ENCODE peak calls at places on chromosomes 11 and 22, in six cellular contexts. H is cardiac muscle cell, L is psoas muscle, P is mesothelial cell of epicardium, V is dorsolateral prefrontal cortex, N is foreskin keratinocyte. C is an unnamed sample.

GRCh38 chr11:3942956-3943497 is 87.6 kb downstream of the STIM1 start:
- DNase-seq in H (peak; percentile 68), L (no peak), P (no peak), V (no peak), N (no peak), C (no peak)

GRCh38 chr22:38135133-38135706 is 24.7 kb upstream of the BAIAP2L2 start:
- DNase-seq in H (peak; percentile 83), L (no peak), P (no peak), V (no peak), N (peak; percentile 77), C (no peak)

GRCh38 chr11:34905666-34906065 is 10.5 kb downstream of the APIP start:
- DNase-seq in H (no peak), L (no peak), P (no peak), V (no peak), N (no peak), C (no peak)

GRCh38 chr11:61797263-61797944 is 4.7 kb downstream of the FEN1 start:
- DNase-seq in H (peak; percentile 92), L (peak; percentile 66), P (no peak), V (no peak), N (no peak), C (peak; percentile 67)

GRCh38 chr11:101435406-101435805 is 148.4 kb downstream of the TRPC6 start:
- DNase-seq in H (no peak), L (no peak), P (no peak), V (no peak), N (no peak), C (no peak)

GRCh38 chr11:67502328-67502979 is 2.7 kb downstream of the PITPNM1 start:
- DNase-seq in H (no peak), L (no peak), P (no peak), V (no peak), N (no peak), C (no peak)

GRCh38 chr11:9089636-9090035 is 1.8 kb downstream of the SCUBE2 start:
- DNase-seq in H (no peak), L (no peak), P (no peak), V (no peak), N (no peak), C (no peak)

GRCh38 chr22:27474112-27474571 is 327.4 kb downstream of the MN1 start:
- DNase-seq in H (no peak), L (no peak), P (no peak), V (no peak), N (peak; percentile 93), C (no peak)

GRCh38 chr11:235180-235997 is 753 bp downstream of the SIRT3 start:
- DNase-seq in H (no peak), L (no peak), P (no peak), V (no peak), N (no peak), C (no peak)

GRCh38 chr11:34564807-34565241 is 51.2 kb upstream of the ELF5 start:
- DNase-seq in H (no peak), L (peak; percentile 34), P (no peak), V (no peak), N (no peak), C (no peak)

GRCh38 chr11:21142007-21142406 is 472.6 kb downstream of the NELL1 start:
- DNase-seq in H (no peak), L (no peak), P (no peak), V (no peak), N (peak; percentile 6), C (no peak)

GRCh38 chr22:47914481-47915097 is 1152.1 kb downstream of the TBC1D22A start:
- DNase-seq in H (no peak), L (no peak), P (no peak), V (no peak), N (no peak), C (no peak)

GRCh38 chr11:8613036-8613435 is 19.0 kb upstream of the STK33 start:
- DNase-seq in H (peak; percentile 12), L (no peak), P (no peak), V (no peak), N (no peak), C (no peak)

GRCh38 chr11:12824281-12825041 is 150.2 kb downstream of the TEAD1 start:
- DNase-seq in H (peak; percentile 45), L (no peak), P (no peak), V (no peak), N (no peak), C (no peak)

GRCh38 chr11:110989734-110990133 is 255.8 kb upstream of the POU2AF2 start:
- DNase-seq in H (peak; percentile 85), L (peak; percentile 17), P (no peak), V (no peak), N (no peak), C (no peak)

GRCh38 chr11:117197516-117198456 is 1.4 kb upstream of the TAGLN start:
- DNase-seq in H (peak; percentile 79), L (no peak), P (no peak), V (no peak), N (no peak), C (peak; percentile 31)

GRCh38 chr11:119445356-119445755 is 22.4 kb upstream of the THY1 start:
- DNase-seq in H (no peak), L (no peak), P (no peak), V (no peak), N (no peak), C (no peak)

GRCh38 chr11:93715797-93716396 is 25.4 kb downstream of the TAF1D start:
- DNase-seq in H (no peak), L (no peak), P (no peak), V (no peak), N (no peak), C (no peak)

GRCh38 chr11:134597452-134597851 is 185.4 kb upstream of the B3GAT1 start:
- DNase-seq in H (no peak), L (no peak), P (no peak), V (no peak), N (no peak), C (no peak)

GRCh38 chr11:134587345-134587744 is 175.3 kb upstream of the B3GAT1 start:
- DNase-seq in H (no peak), L (no peak), P (no peak), V (no peak), N (no peak), C (no peak)

GRCh38 chr11:134596404-134596803 is 184.4 kb upstream of the B3GAT1 start:
- DNase-seq in H (no peak), L (no peak), P (no peak), V (no peak), N (no peak), C (no peak)

GRCh38 chr11:134589155-134589554 is 177.1 kb upstream of the B3GAT1 start:
- DNase-seq in H (no peak), L (no peak), P (no peak), V (no peak), N (no peak), C (no peak)

DNA sequence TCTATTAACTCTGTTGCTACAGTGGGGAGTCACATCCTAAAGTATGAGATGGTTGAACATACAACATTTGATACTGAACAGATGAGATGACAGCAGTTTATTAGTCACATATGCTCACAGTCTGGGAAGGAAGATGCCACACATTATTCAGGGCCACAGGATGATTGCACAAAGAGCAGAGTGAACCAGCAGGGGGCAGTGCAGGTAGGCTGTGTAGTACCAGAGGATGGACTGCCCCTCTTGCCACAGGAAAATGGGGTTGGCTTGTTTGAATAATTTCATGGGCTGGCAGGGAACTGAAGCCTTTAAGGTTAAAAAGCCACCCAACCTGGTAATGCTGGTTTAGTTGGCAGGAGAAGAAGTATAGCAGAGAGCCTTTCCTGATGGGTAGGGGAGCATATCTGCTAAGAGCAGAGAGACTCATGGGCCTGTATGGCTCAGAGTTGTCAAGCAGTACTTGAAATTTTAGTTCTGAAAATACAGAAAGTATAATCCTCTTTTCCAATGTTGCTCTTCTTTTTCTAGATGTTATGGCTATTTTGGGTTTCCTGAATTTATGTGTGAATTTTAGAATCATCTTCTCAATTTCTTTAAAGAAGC is 180.4 kb upstream of the B3GAT1 start:
- DNase-seq in H (peak; percentile 3), L (no peak), P (no peak), V (no peak), N (no peak), C (peak; percentile 71)
- TF ChIP-seq CTCF in H (peak; percentile 34), L (no peak), P (peak; percentile 28), V (no peak), N (peak; percentile 48), C (peak; percentile 74)

GRCh38 chr22:32677876-32678275 is 123.6 kb upstream of the TIMP3 start:
- DNase-seq in H (no peak), L (no peak), P (no peak), V (no peak), N (no peak), C (no peak)

GRCh38 chr22:32672542-32672941 is 129.0 kb upstream of the TIMP3 start:
- DNase-seq in H (no peak), L (no peak), P (no peak), V (no peak), N (no peak), C (no peak)

GRCh38 chr22:32680277-32680676 is 121.2 kb upstream of the TIMP3 start:
- DNase-seq in H (no peak), L (no peak), P (no peak), V (no peak), N (no peak), C (no peak)

GRCh38 chr22:32674925-32675825 is 126.3 kb upstream of the TIMP3 start:
- DNase-seq in H (peak; percentile 34), L (no peak), P (no peak), V (no peak), N (no peak), C (no peak)

GRCh38 chr22:32676196-32676595 is 125.3 kb upstream of the TIMP3 start:
- DNase-seq in H (no peak), L (no peak), P (no peak), V (no peak), N (no peak), C (no peak)
- TF ChIP-seq CTCF in H (no peak), L (no peak), P (no peak), V (no peak), N (no peak), C (no peak)

DNA sequence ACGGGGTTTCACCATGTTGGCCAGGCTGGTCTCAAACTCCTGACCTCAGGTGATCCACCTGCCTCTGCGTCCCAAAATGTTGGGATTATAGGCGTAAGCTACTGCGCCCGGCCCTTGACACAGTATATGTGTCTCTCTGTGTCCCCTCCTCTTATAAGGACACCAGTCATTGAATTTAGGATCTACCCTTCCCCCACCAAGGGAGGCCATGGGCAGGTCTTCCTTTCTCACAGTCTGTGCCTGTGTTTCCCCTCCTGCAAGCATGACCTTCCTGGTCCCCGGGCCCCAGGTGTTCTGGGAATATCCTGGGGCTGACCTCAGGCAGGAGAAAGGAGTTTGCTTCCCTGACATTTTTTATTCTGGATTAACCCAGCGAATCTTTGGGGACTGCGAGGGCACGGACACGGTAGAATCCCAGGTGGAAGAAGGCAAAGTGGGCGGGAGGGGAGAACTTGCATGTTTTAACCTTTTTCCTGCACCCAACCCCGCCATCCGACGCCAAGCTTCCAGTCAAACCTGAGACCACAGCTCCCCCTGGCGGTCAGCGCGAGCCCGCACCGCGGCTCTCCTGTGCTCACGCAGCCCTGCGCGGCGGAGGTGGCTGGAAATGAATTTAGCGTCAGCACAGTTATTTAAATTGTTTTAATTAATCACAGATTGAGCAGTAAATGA is 42.1 kb upstream of the ISX start:
- DNase-seq in H (peak; percentile 55), L (peak; percentile 41), P (peak; percentile 77), V (peak; percentile 60), N (no peak), C (peak; percentile 92)
- TF ChIP-seq CTCF in H (peak; percentile 86), L (peak; percentile 65), P (peak; percentile 98), V (peak; percentile 81), N (peak; percentile 88), C (peak; percentile 98)

DNA sequence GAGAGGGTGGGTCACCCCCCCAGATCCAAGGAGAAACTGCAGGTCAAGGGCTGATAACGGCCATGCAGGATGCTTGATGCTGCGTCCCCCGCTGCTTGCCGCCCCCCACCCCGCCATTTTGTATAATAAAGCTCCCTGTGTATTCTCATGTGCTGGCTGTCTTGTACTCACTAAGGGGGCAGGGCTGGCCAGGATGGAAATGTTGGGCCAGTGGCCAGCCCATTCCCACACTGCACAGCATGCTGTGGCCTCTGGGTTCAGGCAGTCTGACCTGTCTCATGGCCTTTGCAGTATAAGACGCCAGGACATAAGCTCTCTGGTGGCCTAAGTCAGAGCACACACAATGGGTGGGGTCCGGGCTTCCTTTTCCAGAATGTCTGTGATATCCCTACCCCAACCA is 421 bp upstream of the PRR33 start:
- DNase-seq in H (no peak), L (no peak), P (no peak), V (no peak), N (no peak), C (no peak)
- TF ChIP-seq CTCF in H (no peak), L (no peak), P (no peak), V (no peak), N (no peak), C (no peak)